ENCODE peak calls at places on chromosome 22, in seven cellular contexts. Y is transverse colon, O is tibial nerve, N is ovary, M is K562, D is HepG2, Q is A549. P is an unnamed sample.

GRCh38 chr22:37639070-37639760 is at the start of gene SH3BP1:
- DNase-seq in Y (peak; percentile 81), O (no peak), N (peak; percentile 62), M (peak; percentile 81), D (peak; percentile 57), Q (no peak), P (peak; percentile 94)

GRCh38 chr22:43537019-43537585 is 125.3 kb downstream of the MPPED1 start:
- DNase-seq in Y (no peak), O (no peak), N (no peak), M (peak; percentile 18), D (peak; percentile 22), Q (no peak), P (no peak)

GRCh38 chr22:19579113-19579811 is 55.1 kb upstream of the CLDN5 start:
- DNase-seq in Y (no peak), O (no peak), N (no peak), M (peak; percentile 43), D (no peak), Q (no peak), P (no peak)

GRCh38 chr22:49107561-49107960 is 720.1 kb downstream of the BRD1 start:
- DNase-seq in Y (no peak), O (no peak), N (no peak), M (no peak), D (no peak), Q (no peak), P (no peak)

GRCh38 chr22:26479043-26479791 is 4.4 kb downstream of the HPS4 start:
- DNase-seq in Y (no peak), O (no peak), N (no peak), M (no peak), D (peak; percentile 31), Q (no peak), P (no peak)

GRCh38 chr22:37563153-37564081 is 3.1 kb downstream of the CDC42EP1 start:
- DNase-seq in Y (peak; percentile 77), O (peak; percentile 87), N (peak; percentile 90), M (peak; percentile 29), D (peak; percentile 97), Q (peak; percentile 73), P (no peak)

GRCh38 chr22:38760477-38761201 is 4.8 kb upstream of the SUN2 start:
- DNase-seq in Y (no peak), O (no peak), N (no peak), M (no peak), D (peak; percentile 21), Q (no peak), P (no peak)

GRCh38 chr22:38243007-38243775 is 29.6 kb downstream of the TMEM184B start:
- DNase-seq in Y (peak; percentile 81), O (no peak), N (peak; percentile 70), M (no peak), D (peak; percentile 74), Q (no peak), P (no peak)

GRCh38 chr22:20061481-20061861 is 18.6 kb upstream of the DGCR8 start:
- DNase-seq in Y (no peak), O (no peak), N (no peak), M (no peak), D (no peak), Q (no peak), P (peak; percentile 85)

GRCh38 chr22:18057568-18058209 is 20.1 kb upstream of the PEX26 start:
- DNase-seq in Y (peak; percentile 74), O (peak; percentile 85), N (peak; percentile 95), M (peak; percentile 34), D (peak; percentile 63), Q (peak; percentile 60), P (peak; percentile 88)

GRCh38 chr22:30036656-30037055 is 43.6 kb upstream of the HORMAD2 start:
- DNase-seq in Y (no peak), O (no peak), N (no peak), M (peak; percentile 35), D (peak; percentile 23), Q (no peak), P (no peak)

GRCh38 chr22:23752750-23753149 is 1.5 kb downstream of the VPREB3 start:
- DNase-seq in Y (no peak), O (no peak), N (no peak), M (no peak), D (no peak), Q (no peak), P (peak; percentile 80)
- TF ChIP-seq POLR2A in Y (no peak), O (no peak), N (no peak), M (no peak), D (no peak), Q (no peak), P (no peak)

GRCh38 chr22:35198738-35199137 is 58.6 kb upstream of the HMGXB4 start:
- DNase-seq in Y (no peak), O (no peak), N (no peak), M (no peak), D (no peak), Q (no peak), P (no peak)

GRCh38 chr22:35197071-35197470 is 60.2 kb upstream of the HMGXB4 start:
- DNase-seq in Y (no peak), O (no peak), N (no peak), M (no peak), D (no peak), Q (no peak), P (no peak)

GRCh38 chr22:35192121-35192918 is 65.0 kb upstream of the HMGXB4 start:
- DNase-seq in Y (no peak), O (no peak), N (no peak), M (no peak), D (no peak), Q (no peak), P (no peak)

GRCh38 chr22:35195821-35196220 is 61.5 kb upstream of the HMGXB4 start:
- DNase-seq in Y (no peak), O (no peak), N (no peak), M (no peak), D (no peak), Q (no peak), P (no peak)

GRCh38 chr22:35195226-35195625 is 62.1 kb upstream of the HMGXB4 start:
- DNase-seq in Y (no peak), O (no peak), N (no peak), M (no peak), D (no peak), Q (no peak), P (no peak)
- H3K27ac ChIP-seq in Y (no peak overlapping the region), O (no peak overlapping the region), N (no peak overlapping the region), M (no peak overlapping the region), D (no peak overlapping the region), Q (no peak overlapping the region), P (no peak overlapping the region)

DNA sequence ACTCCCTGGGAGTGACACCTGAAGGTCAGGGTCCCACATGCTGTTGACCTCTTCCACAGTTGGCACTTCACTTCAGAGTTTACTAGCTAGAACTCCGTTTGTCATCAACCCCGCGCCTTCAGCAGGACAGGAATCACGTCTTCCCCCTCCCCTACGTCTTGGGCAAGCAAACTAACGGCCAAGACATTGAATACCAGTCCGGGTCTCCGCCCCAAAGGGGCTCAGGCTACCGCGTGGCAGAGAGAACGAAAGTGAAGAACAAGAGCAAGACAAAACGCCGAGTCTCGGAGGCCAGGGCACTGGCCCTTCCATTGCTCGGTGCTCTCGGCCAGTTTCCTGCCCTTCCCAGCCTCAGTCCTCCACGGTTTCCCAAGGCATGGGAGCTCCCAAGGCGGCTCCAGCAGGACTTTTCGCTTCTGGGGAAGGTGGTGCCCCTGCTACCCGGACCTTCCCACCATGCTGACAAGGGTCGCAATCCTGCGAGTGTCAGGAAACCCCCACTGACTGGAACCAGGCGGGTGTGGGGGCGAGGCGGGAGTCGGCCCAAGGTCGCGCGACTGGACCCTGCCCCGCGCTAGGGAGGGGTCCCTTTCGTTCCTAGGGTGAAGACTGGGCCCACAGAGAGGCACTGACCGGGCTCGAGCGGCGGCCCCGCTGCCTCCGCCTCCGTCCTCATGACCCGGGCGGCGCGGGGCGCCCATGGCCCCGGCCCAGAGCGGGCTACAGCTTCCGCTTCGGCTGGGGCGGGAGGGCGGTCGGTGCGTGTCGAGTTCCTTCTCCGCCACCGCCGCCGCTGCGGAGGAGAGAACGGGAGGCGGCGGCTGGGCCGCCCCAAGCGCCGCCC is at the start of gene GUCD1:
- DNase-seq in Y (peak; percentile 52), O (no peak), N (no peak), M (peak; percentile 24), D (no peak), Q (no peak), P (no peak)
- TF ChIP-seq POLR2A in Y (peak; percentile 94), O (peak; percentile 50), N (peak; percentile 74), M (no peak), D (peak; percentile 81), Q (peak; percentile 44), P (peak; percentile 82)

GRCh38 chr22:46746620-46747019 is 8.6 kb upstream of the CERK start:
- DNase-seq in Y (no peak), O (no peak), N (no peak), M (no peak), D (no peak), Q (no peak), P (no peak)

GRCh38 chr22:46747646-46748045 is 9.6 kb upstream of the CERK start:
- DNase-seq in Y (no peak), O (no peak), N (no peak), M (no peak), D (no peak), Q (no peak), P (no peak)

GRCh38 chr22:46749682-46750529 is 11.9 kb upstream of the CERK start:
- DNase-seq in Y (no peak), O (no peak), N (no peak), M (no peak), D (no peak), Q (no peak), P (no peak)

GRCh38 chr22:46748948-46749681 is 11.1 kb upstream of the CERK start:
- DNase-seq in Y (no peak), O (no peak), N (no peak), M (no peak), D (no peak), Q (no peak), P (peak; percentile 88)

GRCh38 chr22:46748206-46748947 is 10.3 kb upstream of the CERK start:
- DNase-seq in Y (no peak), O (no peak), N (no peak), M (no peak), D (no peak), Q (no peak), P (no peak)
- H3K27ac ChIP-seq in Y (peak overlapping the region; percentile 21), O (no peak overlapping the region), N (no peak overlapping the region), M (no peak overlapping the region), D (no peak overlapping the region), Q (no peak overlapping the region), P (peak overlapping the region; percentile 95)